ENCODE peak calls at places on chromosomes 16 and 17, in six cellular contexts. One of them, this sample, is unnamed.

GRCh38 chr16:92431-93339 is 14.7 kb downstream of the MPG start:
- DNase-seq in right atrium auricular region: no peak
- DNase-seq in NB4: no peak
- DNase-seq in neural crest cell: no peak
- DNase-seq in HFFc6: no peak
- DNase-seq in kidney epithelial cell: no peak
- DNase-seq in this sample: no peak

GRCh38 chr16:85359147-85359822 is 247.0 kb upstream of the CIBAR2 start:
- DNase-seq in neural crest cell: no peak
- DNase-seq in HFFc6: no peak
- DNase-seq in right atrium auricular region: no peak
- DNase-seq in kidney epithelial cell: no peak
- DNase-seq in NB4: peak
- DNase-seq in this sample: no peak

GRCh38 chr17:69220098-69220497 is 8.5 kb downstream of the ABCA10 start:
- DNase-seq in HFFc6: no peak
- DNase-seq in right atrium auricular region: no peak
- DNase-seq in NB4: no peak
- DNase-seq in neural crest cell: no peak
- DNase-seq in kidney epithelial cell: no peak
- DNase-seq in this sample: no peak

GRCh38 chr16:52994942-52995341 is 57.8 kb downstream of the CHD9NB start:
- DNase-seq in NB4: no peak
- DNase-seq in kidney epithelial cell: no peak
- DNase-seq in HFFc6: no peak
- DNase-seq in neural crest cell: no peak
- DNase-seq in right atrium auricular region: no peak
- DNase-seq in this sample: no peak

GRCh38 chr16:88363239-88363891 is 19.4 kb upstream of the ZNF469 start:
- DNase-seq in NB4: no peak
- DNase-seq in HFFc6: no peak
- DNase-seq in kidney epithelial cell: no peak
- DNase-seq in right atrium auricular region: no peak
- DNase-seq in neural crest cell: no peak
- DNase-seq in this sample: no peak

GRCh38 chr17:50272711-50273653 is 1.3 kb upstream of the TMEM92 start:
- DNase-seq in kidney epithelial cell: no peak
- DNase-seq in NB4: peak
- DNase-seq in HFFc6: peak
- DNase-seq in right atrium auricular region: no peak
- DNase-seq in neural crest cell: peak
- DNase-seq in this sample: peak

GRCh38 chr17:73030501-73030911 is 62.0 kb downstream of the SLC39A11 start:
- DNase-seq in HFFc6: no peak
- DNase-seq in NB4: no peak
- DNase-seq in right atrium auricular region: no peak
- DNase-seq in neural crest cell: no peak
- DNase-seq in kidney epithelial cell: no peak
- DNase-seq in this sample: no peak

GRCh38 chr17:45436161-45436560 is 3.5 kb upstream of the ARHGAP27 start:
- DNase-seq in right atrium auricular region: no peak
- DNase-seq in NB4: no peak
- DNase-seq in neural crest cell: no peak
- DNase-seq in kidney epithelial cell: no peak
- DNase-seq in HFFc6: no peak
- DNase-seq in this sample: no peak

GRCh38 chr16:55832425-55832787 is 490 bp downstream of the CES1 start:
- DNase-seq in neural crest cell: no peak
- DNase-seq in NB4: peak
- DNase-seq in kidney epithelial cell: no peak
- DNase-seq in right atrium auricular region: no peak
- DNase-seq in HFFc6: no peak
- DNase-seq in this sample: no peak

GRCh38 chr17:50533720-50534148 is 1.2 kb downstream of the EPN3 start:
- DNase-seq in neural crest cell: no peak
- DNase-seq in right atrium auricular region: no peak
- DNase-seq in HFFc6: no peak
- DNase-seq in kidney epithelial cell: no peak
- DNase-seq in NB4: no peak
- DNase-seq in this sample: no peak

GRCh38 chr16:51374346-51374745 is 223.3 kb upstream of the SALL1 start:
- DNase-seq in neural crest cell: no peak
- DNase-seq in kidney epithelial cell: peak
- DNase-seq in NB4: no peak
- DNase-seq in right atrium auricular region: no peak
- DNase-seq in HFFc6: peak
- DNase-seq in this sample: no peak
- TF ChIP-seq CTCF in neural crest cell: no peak
- TF ChIP-seq CTCF in kidney epithelial cell: no peak
- TF ChIP-seq CTCF in NB4: no peak
- TF ChIP-seq CTCF in right atrium auricular region: no peak
- TF ChIP-seq CTCF in HFFc6: peak
- TF ChIP-seq CTCF in this sample: no peak

GRCh38 chr16:79836129-79836528 is 235.6 kb upstream of the MAF start:
- DNase-seq in HFFc6: no peak
- DNase-seq in neural crest cell: no peak
- DNase-seq in kidney epithelial cell: no peak
- DNase-seq in NB4: no peak
- DNase-seq in right atrium auricular region: no peak
- DNase-seq in this sample: no peak
- TF ChIP-seq CTCF in HFFc6: no peak
- TF ChIP-seq CTCF in neural crest cell: no peak
- TF ChIP-seq CTCF in kidney epithelial cell: no peak
- TF ChIP-seq CTCF in NB4: no peak
- TF ChIP-seq CTCF in right atrium auricular region: no peak
- TF ChIP-seq CTCF in this sample: no peak

DNA sequence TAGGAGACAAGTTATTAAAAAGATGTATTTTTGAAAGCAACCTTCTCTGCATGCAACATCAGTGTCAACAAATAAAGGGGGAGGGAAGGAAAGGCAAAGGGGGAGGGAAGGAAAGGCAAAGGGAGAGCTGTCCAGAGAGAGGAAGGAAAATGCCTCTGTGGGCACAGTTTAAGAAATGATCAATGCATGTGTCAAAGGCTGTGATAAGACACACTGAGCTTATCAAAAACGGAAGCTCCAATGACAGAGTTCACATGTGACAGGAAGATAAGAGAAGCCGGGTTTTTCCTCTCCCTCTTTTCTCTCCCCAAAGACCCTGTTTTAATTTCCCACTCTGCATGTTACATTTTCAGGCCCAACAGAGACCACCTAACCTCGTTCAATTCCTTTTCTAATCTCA is 386.8 kb downstream of the NPIPA8 start:
- DNase-seq in kidney epithelial cell: no peak
- DNase-seq in HFFc6: no peak
- DNase-seq in NB4: no peak
- DNase-seq in right atrium auricular region: no peak
- DNase-seq in neural crest cell: no peak
- DNase-seq in this sample: no peak
- TF ChIP-seq CTCF in kidney epithelial cell: no peak
- TF ChIP-seq CTCF in HFFc6: no peak
- TF ChIP-seq CTCF in NB4: no peak
- TF ChIP-seq CTCF in right atrium auricular region: no peak
- TF ChIP-seq CTCF in neural crest cell: no peak
- TF ChIP-seq CTCF in this sample: no peak

GRCh38 chr17:67995568-67996191 is 589 bp downstream of the C17orf58 start:
- DNase-seq in kidney epithelial cell: no peak
- DNase-seq in HFFc6: no peak
- DNase-seq in NB4: peak
- DNase-seq in right atrium auricular region: no peak
- DNase-seq in neural crest cell: no peak
- DNase-seq in this sample: peak

GRCh38 chr17:67992541-67993152 is 3.6 kb downstream of the C17orf58 start:
- DNase-seq in neural crest cell: no peak
- DNase-seq in kidney epithelial cell: no peak
- DNase-seq in NB4: no peak
- DNase-seq in right atrium auricular region: no peak
- DNase-seq in HFFc6: no peak
- DNase-seq in this sample: no peak

GRCh38 chr17:67993998-67994361 is 2.3 kb downstream of the C17orf58 start:
- DNase-seq in kidney epithelial cell: no peak
- DNase-seq in neural crest cell: no peak
- DNase-seq in HFFc6: no peak
- DNase-seq in right atrium auricular region: no peak
- DNase-seq in NB4: no peak
- DNase-seq in this sample: no peak

GRCh38 chr17:67994827-67995567 is 1.3 kb downstream of the C17orf58 start:
- DNase-seq in kidney epithelial cell: no peak
- DNase-seq in neural crest cell: no peak
- DNase-seq in HFFc6: peak
- DNase-seq in right atrium auricular region: no peak
- DNase-seq in NB4: peak
- DNase-seq in this sample: no peak

DNA sequence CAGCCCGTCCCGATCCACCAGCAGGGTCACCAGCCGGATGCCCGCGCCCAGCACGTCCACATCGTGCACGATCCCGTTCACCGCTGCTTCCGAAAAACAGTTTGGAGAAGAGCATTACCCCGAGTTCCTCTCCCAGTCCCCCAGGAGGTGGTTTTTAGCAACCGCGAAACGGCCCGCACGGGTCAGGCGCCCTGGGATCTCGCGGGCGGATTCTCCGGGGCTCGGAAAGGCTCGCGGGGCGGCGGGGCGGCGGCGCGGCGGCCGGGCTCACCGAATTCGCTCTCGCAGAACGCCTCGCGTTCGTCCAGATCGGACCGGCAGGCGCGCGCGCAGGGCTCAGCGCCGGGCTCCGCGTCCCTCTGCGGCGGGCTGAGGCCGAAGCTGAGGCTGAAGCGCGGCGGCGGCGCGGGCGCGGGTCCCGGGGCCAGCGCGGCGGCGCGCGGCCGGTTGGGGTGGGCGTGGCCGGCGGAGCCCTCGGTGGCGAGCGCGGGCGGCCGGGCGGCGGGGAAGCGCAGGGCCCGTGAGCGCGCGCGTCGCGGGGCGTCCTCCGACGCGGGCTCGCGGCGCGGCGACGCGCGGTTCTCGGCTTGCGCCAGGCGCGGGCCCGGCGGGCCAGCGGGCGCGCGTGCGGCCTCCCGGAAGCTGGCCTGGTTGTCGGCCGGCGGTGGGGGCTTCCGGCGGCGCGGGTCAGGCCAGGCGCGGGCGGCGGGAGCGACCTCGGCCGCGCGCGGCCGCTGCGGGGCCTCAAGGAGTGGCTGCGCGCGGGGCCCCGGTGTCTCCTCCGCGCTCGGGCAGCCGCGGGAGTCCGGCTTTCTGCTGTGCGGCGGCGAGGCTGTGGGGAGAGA is 2.9 kb downstream of the C17orf58 start:
- DNase-seq in right atrium auricular region: peak
- DNase-seq in kidney epithelial cell: no peak
- DNase-seq in NB4: peak
- DNase-seq in neural crest cell: peak
- DNase-seq in HFFc6: peak
- DNase-seq in this sample: peak
- TF ChIP-seq CTCF in right atrium auricular region: no peak
- TF ChIP-seq CTCF in kidney epithelial cell: no peak
- TF ChIP-seq CTCF in NB4: no peak
- TF ChIP-seq CTCF in neural crest cell: no peak
- TF ChIP-seq CTCF in HFFc6: peak
- TF ChIP-seq CTCF in this sample: no peak

DNA sequence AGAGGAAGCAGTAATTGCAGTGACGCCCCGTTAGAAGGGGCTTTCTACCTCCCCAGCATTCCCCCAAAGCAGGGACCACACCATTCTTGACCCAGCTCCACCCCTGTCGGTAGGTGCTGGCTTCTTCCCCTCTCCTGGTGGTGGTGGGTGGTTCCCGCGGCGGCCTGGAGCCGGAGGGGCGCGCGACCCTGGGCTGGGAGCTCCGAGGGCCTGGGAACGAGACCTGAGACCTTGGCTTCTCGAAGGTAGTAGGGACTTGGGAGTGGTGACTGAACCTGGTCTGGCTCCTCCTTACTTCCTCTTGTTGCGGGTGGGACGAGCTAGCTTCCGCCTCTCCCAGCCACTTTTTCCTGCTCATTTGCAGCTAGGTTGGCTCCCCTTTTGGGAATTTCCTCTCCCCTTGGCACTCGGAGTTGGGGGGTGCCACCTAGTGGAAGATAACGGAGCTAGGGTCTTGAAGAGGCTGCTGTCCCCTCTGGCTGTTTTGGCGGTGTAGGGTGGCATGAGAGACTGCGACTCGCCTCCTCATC is 460 bp downstream of the GRN start:
- DNase-seq in right atrium auricular region: peak
- DNase-seq in HFFc6: peak
- DNase-seq in kidney epithelial cell: peak
- DNase-seq in NB4: peak
- DNase-seq in neural crest cell: peak
- DNase-seq in this sample: peak
- TF ChIP-seq CTCF in right atrium auricular region: peak
- TF ChIP-seq CTCF in HFFc6: peak
- TF ChIP-seq CTCF in kidney epithelial cell: peak
- TF ChIP-seq CTCF in NB4: peak
- TF ChIP-seq CTCF in neural crest cell: peak
- TF ChIP-seq CTCF in this sample: peak

GRCh38 chr17:66576473-66576872 is 258.4 kb upstream of the CACNG5 start:
- DNase-seq in right atrium auricular region: no peak
- DNase-seq in NB4: no peak
- DNase-seq in kidney epithelial cell: no peak
- DNase-seq in neural crest cell: no peak
- DNase-seq in HFFc6: no peak
- DNase-seq in this sample: no peak

GRCh38 chr17:66580178-66580577 is 254.7 kb upstream of the CACNG5 start:
- DNase-seq in neural crest cell: no peak
- DNase-seq in HFFc6: peak
- DNase-seq in kidney epithelial cell: no peak
- DNase-seq in right atrium auricular region: no peak
- DNase-seq in NB4: no peak
- DNase-seq in this sample: no peak

GRCh38 chr17:66574123-66574522 is 260.8 kb upstream of the CACNG5 start:
- DNase-seq in kidney epithelial cell: no peak
- DNase-seq in NB4: no peak
- DNase-seq in right atrium auricular region: no peak
- DNase-seq in neural crest cell: no peak
- DNase-seq in HFFc6: no peak
- DNase-seq in this sample: no peak

GRCh38 chr17:66578781-66579489 is 256.0 kb upstream of the CACNG5 start:
- DNase-seq in kidney epithelial cell: no peak
- DNase-seq in HFFc6: no peak
- DNase-seq in NB4: peak
- DNase-seq in neural crest cell: no peak
- DNase-seq in right atrium auricular region: no peak
- DNase-seq in this sample: no peak

DNA sequence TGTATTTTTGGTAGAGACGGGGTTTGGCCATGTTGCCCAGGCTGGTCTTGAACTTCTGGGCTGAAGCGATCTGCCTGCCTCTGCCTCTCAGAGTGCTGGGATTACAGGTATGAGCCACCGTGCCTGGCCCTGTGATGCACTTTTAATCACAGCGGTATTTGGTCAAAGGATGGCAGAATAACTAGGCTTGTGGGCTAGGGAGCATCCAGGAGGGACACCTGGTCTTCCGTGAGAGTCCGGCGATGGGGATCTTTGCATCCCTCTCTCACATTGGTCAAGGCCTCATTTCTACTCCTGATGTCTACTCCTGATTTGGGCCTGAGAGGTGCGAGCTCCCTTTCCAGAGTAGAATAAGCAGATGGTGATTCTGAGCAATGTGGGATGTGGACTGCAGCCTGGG is 257.9 kb upstream of the CACNG5 start:
- DNase-seq in right atrium auricular region: no peak
- DNase-seq in kidney epithelial cell: no peak
- DNase-seq in NB4: no peak
- DNase-seq in neural crest cell: no peak
- DNase-seq in HFFc6: no peak
- DNase-seq in this sample: no peak
- TF ChIP-seq CTCF in right atrium auricular region: no peak
- TF ChIP-seq CTCF in kidney epithelial cell: no peak
- TF ChIP-seq CTCF in NB4: no peak
- TF ChIP-seq CTCF in neural crest cell: no peak
- TF ChIP-seq CTCF in HFFc6: no peak
- TF ChIP-seq CTCF in this sample: no peak

GRCh38 chr17:7997186-7997585 is 5.2 kb upstream of the GUCY2D start:
- DNase-seq in right atrium auricular region: no peak
- DNase-seq in NB4: peak
- DNase-seq in kidney epithelial cell: no peak
- DNase-seq in neural crest cell: no peak
- DNase-seq in HFFc6: peak
- DNase-seq in this sample: peak
- TF ChIP-seq CTCF in right atrium auricular region: no peak
- TF ChIP-seq CTCF in NB4: no peak
- TF ChIP-seq CTCF in kidney epithelial cell: peak
- TF ChIP-seq CTCF in neural crest cell: peak
- TF ChIP-seq CTCF in HFFc6: peak
- TF ChIP-seq CTCF in this sample: no peak